ENCODE peak calls at places on chromosomes 6 and 20, in seven cellular contexts. G, X, J, C, N, K and M are unnamed samples.
A peak's percentile ranks its signal among the peaks of the same experiment; 100 is the strongest.

GRCh38 chr6:148157841-148158240 is 184.8 kb upstream of the SASH1 start:
- DNase-seq in G (no peak), N (no peak), X (no peak), J (no peak), C (no peak), K (no peak), M (no peak)

GRCh38 chr20:50625986-50626677 is 65.2 kb downstream of the RIPOR3 start:
- DNase-seq in G (no peak), X (no peak), J (peak; percentile 39), N (peak; percentile 96), K (no peak), C (peak; percentile 51), M (peak; percentile 85)

GRCh38 chr6:118469468-118469867 is 78.6 kb upstream of the PLN start:
- DNase-seq in C (no peak), X (no peak), K (no peak), J (peak; percentile 4), G (no peak), N (no peak), M (no peak)

GRCh38 chr20:20076297-20077065 is 24.1 kb downstream of the CFAP61 start:
- DNase-seq in C (no peak), N (no peak), X (no peak), K (no peak), J (peak; percentile 70), G (no peak), M (no peak)

GRCh38 chr6:27161946-27162603 is 85.4 kb upstream of the PRSS16 start:
- DNase-seq in G (no peak), C (no peak), J (peak; percentile 81), K (no peak), X (no peak), N (peak; percentile 56), M (no peak)

GRCh38 chr6:34684919-34685318 is 11.6 kb downstream of the ILRUN start:
- DNase-seq in G (no peak), K (no peak), X (no peak), C (no peak), N (no peak), J (no peak), M (no peak)

GRCh38 chr20:57211949-57212889 is 54.2 kb downstream of the BMP7 start:
- DNase-seq in K (no peak), G (peak; percentile 55), C (peak; percentile 76), J (peak; percentile 84), X (no peak), N (peak; percentile 96), M (no peak)

GRCh38 chr6:93727447-93727846 is 308.1 kb upstream of the EPHA7 start:
- DNase-seq in G (no peak), J (no peak), C (no peak), N (no peak), X (no peak), K (no peak), M (no peak)

GRCh38 chr6:122778961-122779671 is 400 bp upstream of the FABP7 start:
- DNase-seq in J (no peak), G (no peak), C (no peak), K (no peak), N (no peak), X (no peak), M (no peak)

GRCh38 chr6:170090561-170090960 is 200.3 kb downstream of the DLL1 start:
- DNase-seq in K (peak; percentile 37), N (peak; percentile 64), X (no peak), J (no peak), C (no peak), G (no peak), M (no peak)

GRCh38 chr6:170092826-170093225 is 198.1 kb downstream of the DLL1 start:
- DNase-seq in X (no peak), G (no peak), K (peak; percentile 36), J (no peak), N (no peak), C (no peak), M (peak; percentile 1)

GRCh38 chr6:170091639-170092579 is 199.0 kb downstream of the DLL1 start:
- DNase-seq in X (no peak), G (no peak), C (peak; percentile 14), J (no peak), K (peak; percentile 46), N (peak; percentile 73), M (no peak)

GRCh38 chr6:170089937-170090335 is 200.9 kb downstream of the DLL1 start:
- DNase-seq in J (no peak), N (no peak), K (peak; percentile 75), X (peak; percentile 56), G (no peak), C (no peak), M (peak; percentile 15)

GRCh38 chr6:170091000-170091638 is 199.8 kb downstream of the DLL1 start:
- DNase-seq in J (no peak), N (peak; percentile 59), X (no peak), K (peak; percentile 69), C (peak; percentile 21), G (no peak), M (no peak)
- H3K9me3 ChIP-seq in J (peaks cover 59% of the 10 kb centered on the region), N (no peaks in the 10 kb centered on the region), X (no peaks in the 10 kb centered on the region), K (no peaks in the 10 kb centered on the region), C (no peaks in the 10 kb centered on the region), G (no peaks in the 10 kb centered on the region), M (no peaks in the 10 kb centered on the region)

GRCh38 chr6:100904316-100904715 is 23.2 kb upstream of the ASCC3 start:
- DNase-seq in G (no peak), C (no peak), N (no peak), J (no peak), X (no peak), K (no peak), M (peak; percentile 56)

GRCh38 chr6:100901582-100901981 is 20.5 kb upstream of the ASCC3 start:
- DNase-seq in K (no peak), C (no peak), N (no peak), G (no peak), J (no peak), X (no peak), M (no peak)

GRCh38 chr6:100905067-100905466 is 23.9 kb upstream of the ASCC3 start:
- DNase-seq in J (no peak), K (no peak), X (no peak), N (no peak), G (no peak), C (no peak), M (no peak)

DNA sequence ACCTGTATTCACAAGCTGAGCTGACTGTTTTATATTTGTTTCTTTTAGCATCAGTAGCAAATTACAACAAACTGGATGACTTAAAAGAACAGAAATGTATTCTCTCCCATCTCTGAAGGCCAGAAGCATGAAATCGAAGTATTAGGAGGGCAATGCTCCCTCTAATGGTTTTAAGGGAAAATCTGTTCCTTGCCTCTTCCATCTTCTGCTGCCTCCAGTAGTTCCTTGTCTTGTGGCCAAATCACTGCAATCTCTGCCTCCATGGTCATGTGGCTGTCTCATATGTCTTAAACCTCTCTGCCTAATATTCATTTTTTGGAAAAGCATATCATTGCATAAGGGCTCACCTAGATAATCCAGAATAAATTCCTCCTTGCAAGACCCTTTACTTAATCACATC is 25.2 kb upstream of the ASCC3 start:
- DNase-seq in N (no peak), K (no peak), C (no peak), J (no peak), X (no peak), G (no peak), M (no peak)
- TF ChIP-seq CTCF in N (no peak), K (no peak), C (no peak), J (no peak), X (no peak), G (no peak), M (no peak)

DNA sequence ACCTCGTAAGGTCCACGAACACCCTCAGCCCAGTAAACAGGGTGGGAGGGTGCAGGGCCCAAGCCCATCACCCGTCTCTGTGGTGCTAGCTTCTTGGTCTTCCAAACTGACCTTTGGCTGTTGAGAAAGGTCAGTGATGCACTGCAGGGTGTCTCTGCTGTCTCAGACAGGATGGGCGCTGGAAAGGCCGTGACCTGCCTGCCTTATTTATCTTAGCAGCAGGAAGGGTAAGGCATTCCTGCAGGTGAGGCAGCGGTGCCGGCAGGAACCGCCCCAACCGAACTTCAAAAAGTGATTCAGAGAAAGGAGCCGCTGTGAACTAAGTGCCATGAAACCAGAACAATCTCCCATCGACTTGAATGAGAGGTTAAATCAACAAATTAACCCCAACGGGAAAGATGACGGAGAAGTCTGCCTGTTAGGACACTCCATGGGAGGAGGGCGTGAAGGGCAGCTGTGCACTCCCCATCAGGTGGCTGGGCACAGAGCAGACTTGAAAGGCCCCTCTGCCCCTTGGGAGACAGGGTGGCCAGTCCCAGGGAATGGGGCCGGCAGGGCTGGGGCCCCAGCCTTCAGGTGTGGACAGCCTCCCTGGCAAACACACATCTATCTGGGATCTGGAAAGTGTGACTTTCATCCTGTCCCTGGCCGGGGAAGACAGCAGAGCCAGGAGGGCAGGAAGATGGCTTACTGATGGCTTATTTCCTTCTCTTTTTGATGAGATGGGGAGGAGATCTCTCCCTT is 4.3 kb upstream of the FRMD1 start:
- DNase-seq in N (no peak), K (no peak), X (no peak), G (no peak), C (no peak), J (no peak), M (peak; percentile 54)
- H3K36me3 ChIP-seq in N (no peaks in the 10 kb centered on the region), K (no peaks in the 10 kb centered on the region), X (no peaks in the 10 kb centered on the region), G (no peaks in the 10 kb centered on the region), C (no peaks in the 10 kb centered on the region), J (no peaks in the 10 kb centered on the region), M (no peaks in the 10 kb centered on the region)

GRCh38 chr20:22582960-22583772 is 1.2 kb downstream of the FOXA2 start:
- DNase-seq in X (peak; percentile 76), K (no peak), J (no peak), G (no peak), N (no peak), C (peak; percentile 31), M (peak; percentile 44)

GRCh38 chr20:22581437-22582385 is 2.7 kb downstream of the FOXA2 start:
- DNase-seq in J (no peak), K (no peak), X (no peak), G (no peak), N (no peak), C (peak; percentile 43), M (no peak)

GRCh38 chr20:22584630-22584921 is 204 bp upstream of the FOXA2 start:
- DNase-seq in K (no peak), N (no peak), X (no peak), J (no peak), G (no peak), C (peak; percentile 92), M (peak; percentile 94)

GRCh38 chr20:22583773-22584629 is at the start of gene FOXA2:
- DNase-seq in N (no peak), J (no peak), X (peak; percentile 95), K (no peak), G (no peak), C (peak; percentile 85), M (peak; percentile 92)

DNA sequence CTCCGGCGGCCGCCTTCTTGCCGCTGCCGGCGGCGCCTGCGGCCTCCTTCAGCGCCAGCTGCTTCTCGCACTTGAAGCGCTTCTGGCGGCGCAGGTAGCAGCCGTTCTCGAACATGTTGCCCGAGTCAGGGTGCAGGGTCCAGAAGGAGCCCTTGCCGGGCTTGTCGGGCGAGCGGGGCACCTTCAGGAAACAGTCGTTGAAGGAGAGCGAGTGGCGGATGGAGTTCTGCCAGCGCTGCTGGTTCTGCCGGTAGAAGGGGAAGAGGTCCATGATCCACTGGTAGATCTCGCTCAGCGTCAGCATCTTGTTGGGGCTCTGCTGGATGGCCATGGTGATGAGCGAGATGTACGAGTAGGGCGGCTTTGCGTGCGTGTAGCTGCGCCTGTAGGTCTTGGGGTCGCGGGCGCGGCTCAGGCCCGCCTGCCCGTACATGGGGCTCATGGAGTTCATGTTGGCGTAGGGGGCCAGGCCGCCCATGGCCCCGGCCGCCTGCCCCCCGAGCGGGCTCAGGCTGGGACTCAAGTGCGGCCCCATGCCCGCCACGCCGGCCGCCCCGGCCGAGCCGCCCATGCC is 1.9 kb downstream of the FOXA2 start:
- DNase-seq in G (no peak), N (no peak), J (no peak), X (peak; percentile 67), K (no peak), C (peak; percentile 40), M (no peak)
- H3K9me3 ChIP-seq in G (no peaks in the 10 kb centered on the region), N (no peaks in the 10 kb centered on the region), J (peaks cover 2% of the 10 kb centered on the region), X (no peaks in the 10 kb centered on the region), K (no peaks in the 10 kb centered on the region), C (no peaks in the 10 kb centered on the region), M (no peaks in the 10 kb centered on the region)

GRCh38 chr6:82076855-82077254 is 170.7 kb downstream of the IBTK start:
- DNase-seq in N (peak; percentile 72), C (no peak), X (no peak), G (no peak), K (no peak), J (no peak), M (no peak)
- TF ChIP-seq CTCF in N (peak; percentile 28), C (no peak), X (no peak), G (no peak), K (no peak), J (no peak), M (no peak)